ENCODE peak calls at places on chromosomes 2 and 18, in ten cellular contexts. F, D, T, W, X, B, Y, O, V and K are unnamed samples.

GRCh38 chr2:168742258-168742932 is 60.0 kb upstream of the NOSTRIN start:
- DNase-seq in X (no peak), D (no peak), Y (no peak), V (no peak), O (no peak), B (no peak), W (no peak), T (no peak), F (no peak), K (no peak)

GRCh38 chr2:48126180-48126579 is 219.9 kb upstream of the FBXO11 start:
- DNase-seq in Y (no peak), X (no peak), O (peak; percentile 74), V (no peak), D (no peak), B (no peak), T (no peak), F (no peak), W (no peak), K (no peak)

GRCh38 chr2:10027931-10028330 is 15.4 kb upstream of the KLF11 start:
- DNase-seq in W (no peak), D (no peak), X (no peak), B (no peak), F (no peak), V (no peak), O (peak; percentile 63), T (no peak), Y (no peak), K (no peak)

GRCh38 chr2:203580846-203581245 is 45.7 kb upstream of the RAPH1 start:
- DNase-seq in F (no peak), W (no peak), O (no peak), Y (no peak), T (peak; percentile 13), D (no peak), V (no peak), B (no peak), X (no peak), K (no peak)

GRCh38 chr2:118670281-118670680 is 177.2 kb downstream of the EN1 start:
- DNase-seq in O (no peak), W (no peak), B (no peak), D (no peak), F (no peak), T (no peak), V (no peak), X (no peak), Y (no peak), K (no peak)

GRCh38 chr2:102770506-102770905 is 8.7 kb downstream of the TMEM182 start:
- DNase-seq in W (no peak), D (no peak), B (no peak), Y (no peak), T (no peak), O (no peak), V (peak; percentile 47), X (no peak), F (no peak), K (no peak)

GRCh38 chr18:7608798-7609197 is 41.7 kb downstream of the PTPRM start:
- DNase-seq in D (no peak), O (no peak), Y (no peak), V (no peak), T (no peak), B (no peak), F (no peak), W (no peak), X (no peak), K (no peak)

GRCh38 chr2:70440621-70441020 is 113.0 kb downstream of the TGFA start:
- DNase-seq in F (no peak), B (peak; percentile 12), D (no peak), W (no peak), O (no peak), V (no peak), T (no peak), X (no peak), Y (no peak), K (no peak)

GRCh38 chr2:38465789-38466127 is 88.7 kb upstream of the ATL2 start:
- DNase-seq in T (peak; percentile 15), B (no peak), V (no peak), O (no peak), D (peak; percentile 3), Y (peak; percentile 67), F (peak; percentile 43), X (peak; percentile 57), W (peak; percentile 53), K (peak; percentile 19)

GRCh38 chr2:20186078-20186854 is 38.7 kb downstream of the SDC1 start:
- DNase-seq in D (peak; percentile 13), W (peak; percentile 84), B (no peak), O (no peak), F (no peak), Y (peak; percentile 51), V (no peak), T (peak; percentile 39), X (no peak), K (no peak)

GRCh38 chr18:40414155-40414754 is 1540.8 kb upstream of the PIK3C3 start:
- DNase-seq in B (no peak), W (no peak), X (no peak), F (no peak), Y (no peak), T (no peak), D (no peak), V (no peak), O (no peak), K (no peak)

GRCh38 chr18:10559566-10560456 is 34.0 kb downstream of the NAPG start:
- DNase-seq in D (no peak), T (no peak), X (no peak), B (no peak), Y (peak; percentile 59), W (no peak), F (no peak), V (no peak), O (peak; percentile 69), K (peak; percentile 5)

GRCh38 chr2:201118121-201118956 is 2.4 kb downstream of the CFLAR start:
- DNase-seq in F (peak; percentile 50), V (no peak), D (peak; percentile 94), B (peak; percentile 81), T (peak; percentile 84), O (peak; percentile 93), X (peak; percentile 77), Y (peak; percentile 73), W (peak; percentile 94), K (peak; percentile 92)

GRCh38 chr2:192123847-192124246 is 70.9 kb downstream of the TMEFF2 start:
- DNase-seq in V (no peak), T (no peak), B (no peak), X (no peak), W (no peak), F (no peak), D (no peak), Y (no peak), O (no peak), K (no peak)

GRCh38 chr2:140972724-140973123 is 1158.1 kb downstream of the LRP1B start:
- DNase-seq in O (no peak), Y (no peak), F (no peak), V (no peak), D (no peak), W (no peak), B (no peak), T (no peak), X (no peak), K (no peak)

GRCh38 chr2:157927155-157927554 is 51.0 kb upstream of the ACVR1 start:
- DNase-seq in X (no peak), D (no peak), O (no peak), B (no peak), Y (no peak), V (no peak), W (no peak), F (no peak), T (no peak), K (no peak)

GRCh38 chr2:239706407-239706806 is 305.6 kb upstream of the HDAC4 start:
- DNase-seq in O (no peak), V (no peak), W (no peak), T (no peak), D (no peak), F (no peak), B (no peak), Y (no peak), X (no peak), K (no peak)

GRCh38 chr2:21356076-21356856 is 232.5 kb downstream of the TDRD15 start:
- DNase-seq in B (no peak), T (no peak), Y (no peak), W (no peak), D (no peak), F (no peak), X (no peak), O (no peak), V (no peak), K (no peak)

GRCh38 chr18:10923225-10923624 is 226.1 kb downstream of the PIEZO2 start:
- DNase-seq in O (no peak), Y (no peak), T (no peak), B (no peak), X (no peak), V (no peak), D (no peak), W (no peak), F (no peak), K (no peak)

GRCh38 chr2:95388878-95389255 is 13.6 kb upstream of the FAHD2A start:
- DNase-seq in D (no peak), F (no peak), B (no peak), V (no peak), W (no peak), X (no peak), T (no peak), O (no peak), Y (no peak), K (no peak)

GRCh38 chr2:197273485-197273884 is 37.1 kb downstream of the ANKRD44 start:
- DNase-seq in T (peak; percentile 78), V (no peak), D (no peak), F (no peak), X (no peak), O (no peak), Y (no peak), W (no peak), B (no peak), K (no peak)

GRCh38 chr2:236631361-236632291 is 62.0 kb downstream of the ACKR3 start:
- DNase-seq in F (no peak), V (no peak), X (no peak), Y (no peak), O (peak; percentile 61), D (no peak), W (no peak), B (no peak), T (no peak), K (no peak)

GRCh38 chr2:9473308-9473984 is 905 bp upstream of the IAH1 start:
- DNase-seq in F (peak; percentile 49), D (no peak), W (peak; percentile 80), V (no peak), X (peak; percentile 38), T (peak; percentile 44), O (no peak), B (peak; percentile 19), Y (no peak), K (no peak)

GRCh38 chr2:205139822-205140612 is 542.3 kb upstream of the NRP2 start:
- DNase-seq in X (no peak), F (no peak), V (no peak), B (no peak), T (no peak), Y (no peak), O (no peak), D (peak; percentile 0), W (no peak), K (no peak)

GRCh38 chr2:217164008-217164407 is 304.1 kb upstream of the TNP1 start:
- DNase-seq in D (no peak), Y (no peak), W (no peak), B (no peak), T (no peak), X (no peak), V (no peak), F (no peak), O (no peak), K (no peak)

GRCh38 chr2:241933175-241933911 is 63.8 kb downstream of the RTP5 start:
- DNase-seq in V (no peak), D (no peak), F (no peak), X (no peak), O (no peak), B (no peak), W (no peak), T (no peak), Y (no peak), K (no peak)

GRCh38 chr18:48732767-48733424 is 194.1 kb downstream of the CTIF start:
- DNase-seq in O (no peak), V (no peak), X (peak; percentile 16), B (no peak), T (no peak), W (no peak), D (peak; percentile 14), F (no peak), Y (peak; percentile 73), K (no peak)

GRCh38 chr2:118589726-118590125 is 257.7 kb downstream of the EN1 start:
- DNase-seq in V (no peak), B (no peak), W (no peak), F (no peak), O (no peak), X (no peak), T (no peak), D (no peak), Y (no peak), K (no peak)